ENCODE peak calls at places on chromosomes 4 and X, in ten cellular contexts. L is A549, R is heart left ventricle, T is HCT116, B is erythroblast, Z is sigmoid colon, I is tibial nerve, Y is lower leg skin, D is right lobe of liver, O is endothelial cell of umbilical vein. F is an unnamed sample.

GRCh38 chrX:997631-998137 is 214.8 kb downstream of the CRLF2 start:
- DNase-seq in L (no peak), R (no peak), T (no peak), B (no peak), Z (no peak), I (no peak), Y (no peak), D (no peak), O (no peak), F (peak)

GRCh38 chr4:25358515-25359275 is 18.4 kb upstream of the ANAPC4 start:
- DNase-seq in L (no peak), R (no peak), T (no peak), B (no peak), Z (no peak), I (no peak), Y (no peak), D (no peak), O (no peak), F (peak)

GRCh38 chr4:147843162-147843561 is 111.3 kb downstream of the ARHGAP10 start:
- DNase-seq in L (peak), R (no peak), T (peak), B (no peak), Z (no peak), I (no peak), Y (no peak), D (no peak), O (no peak), F (no peak)

GRCh38 chr4:104860227-104861123 is 286.2 kb upstream of the TET2 start:
- DNase-seq in L (peak), R (peak), T (peak), B (peak), Z (peak), I (peak), Y (peak), D (no peak), O (peak), F (peak)

GRCh38 chrX:139203681-139204575 is 326.6 kb upstream of the F9 start:
- DNase-seq in L (no peak), R (no peak), T (no peak), B (no peak), Z (no peak), I (no peak), Y (no peak), D (peak), O (no peak), F (no peak)

GRCh38 chr4:151991884-151992166 is 231.0 kb upstream of the GATB start:
- DNase-seq in L (no peak), R (no peak), T (no peak), B (no peak), Z (no peak), I (no peak), Y (no peak), D (no peak), O (no peak), F (no peak)

GRCh38 chr4:84879651-84880200 is 86.8 kb downstream of the WDFY3 start:
- DNase-seq in L (no peak), R (no peak), T (no peak), B (no peak), Z (no peak), I (no peak), Y (no peak), D (no peak), O (peak), F (no peak)

GRCh38 chrX:20523626-20524312 is 257.1 kb upstream of the RPS6KA3 start:
- DNase-seq in L (no peak), R (no peak), T (no peak), B (no peak), Z (no peak), I (no peak), Y (no peak), D (no peak), O (no peak), F (peak)

GRCh38 chr4:54368861-54369260 is 139.8 kb downstream of the PDGFRA start:
- DNase-seq in L (no peak), R (no peak), T (no peak), B (no peak), Z (no peak), I (no peak), Y (no peak), D (no peak), O (no peak), F (no peak)

GRCh38 chr4:151992755-151993154 is 231.9 kb upstream of the GATB start:
- DNase-seq in L (no peak), R (no peak), T (no peak), B (no peak), Z (no peak), I (no peak), Y (no peak), D (no peak), O (no peak), F (no peak)

GRCh38 chr4:186691396-186691795 is 32.3 kb downstream of the FAT1 start:
- DNase-seq in L (no peak), R (no peak), T (no peak), B (no peak), Z (no peak), I (no peak), Y (no peak), D (no peak), O (no peak), F (no peak)

GRCh38 chr4:168719725-168720124 is 222.9 kb downstream of the PALLD start:
- DNase-seq in L (no peak), R (no peak), T (no peak), B (no peak), Z (no peak), I (no peak), Y (no peak), D (no peak), O (no peak), F (no peak)

DNA sequence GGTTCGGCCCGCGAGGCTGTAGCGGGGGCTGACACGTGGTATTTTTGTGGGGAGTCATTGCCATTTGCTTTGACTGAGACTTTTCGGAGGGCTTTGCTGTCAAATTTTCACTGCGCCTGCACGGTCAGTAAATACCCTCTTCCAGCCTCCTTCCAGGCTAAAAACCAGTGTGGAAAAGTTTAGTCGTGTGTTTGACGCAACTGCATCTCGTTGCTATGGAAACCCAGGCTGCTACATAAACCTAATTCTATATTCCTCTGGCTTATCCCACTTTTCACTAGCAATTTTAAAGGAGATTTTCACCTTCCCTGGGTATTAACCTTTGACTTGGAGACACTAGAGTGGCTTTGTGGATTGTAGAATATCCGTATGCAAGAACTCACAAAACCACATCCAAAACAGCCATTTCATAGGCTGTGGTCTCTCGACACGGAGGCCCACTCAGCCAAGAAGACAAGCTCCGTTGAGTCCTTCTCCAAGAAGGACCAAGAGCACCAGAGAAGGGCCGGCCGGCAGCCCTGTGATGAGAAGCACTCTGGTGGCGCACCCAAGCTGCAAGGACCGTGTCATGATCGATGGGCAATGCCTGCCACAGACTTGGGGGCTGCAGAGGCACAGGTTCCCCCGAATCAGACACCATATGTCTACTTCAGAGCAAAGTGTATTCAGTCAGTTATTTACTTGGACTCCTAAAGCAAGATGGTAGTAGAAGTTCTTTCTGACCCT is 38.4 kb upstream of the ENPP6 start:
- DNase-seq in L (no peak), R (no peak), T (no peak), B (no peak), Z (no peak), I (no peak), Y (peak), D (no peak), O (no peak), F (no peak)
- TF ChIP-seq POLR2A in L (no peak), R (no peak), T (no peak), B (no peak), Z (no peak), I (no peak), Y (no peak), D (no peak), O (no peak), F (no peak)

GRCh38 chr4:2964077-2964471 is 703 bp downstream of the GRK4 start:
- DNase-seq in L (no peak), R (no peak), T (no peak), B (peak), Z (no peak), I (no peak), Y (no peak), D (no peak), O (peak), F (peak)

GRCh38 chr4:2962614-2963184 is 507 bp downstream of the NOP14 start:
- DNase-seq in L (peak), R (no peak), T (peak), B (peak), Z (no peak), I (peak), Y (no peak), D (no peak), O (peak), F (peak)

GRCh38 chr4:2962099-2962455 is 1.1 kb downstream of the NOP14 start:
- DNase-seq in L (no peak), R (no peak), T (no peak), B (peak), Z (no peak), I (no peak), Y (no peak), D (no peak), O (peak), F (peak)

GRCh38 chr4:2965262-2965661 is 1.9 kb downstream of the GRK4 start:
- DNase-seq in L (no peak), R (no peak), T (no peak), B (no peak), Z (no peak), I (no peak), Y (no peak), D (no peak), O (no peak), F (no peak)

DNA sequence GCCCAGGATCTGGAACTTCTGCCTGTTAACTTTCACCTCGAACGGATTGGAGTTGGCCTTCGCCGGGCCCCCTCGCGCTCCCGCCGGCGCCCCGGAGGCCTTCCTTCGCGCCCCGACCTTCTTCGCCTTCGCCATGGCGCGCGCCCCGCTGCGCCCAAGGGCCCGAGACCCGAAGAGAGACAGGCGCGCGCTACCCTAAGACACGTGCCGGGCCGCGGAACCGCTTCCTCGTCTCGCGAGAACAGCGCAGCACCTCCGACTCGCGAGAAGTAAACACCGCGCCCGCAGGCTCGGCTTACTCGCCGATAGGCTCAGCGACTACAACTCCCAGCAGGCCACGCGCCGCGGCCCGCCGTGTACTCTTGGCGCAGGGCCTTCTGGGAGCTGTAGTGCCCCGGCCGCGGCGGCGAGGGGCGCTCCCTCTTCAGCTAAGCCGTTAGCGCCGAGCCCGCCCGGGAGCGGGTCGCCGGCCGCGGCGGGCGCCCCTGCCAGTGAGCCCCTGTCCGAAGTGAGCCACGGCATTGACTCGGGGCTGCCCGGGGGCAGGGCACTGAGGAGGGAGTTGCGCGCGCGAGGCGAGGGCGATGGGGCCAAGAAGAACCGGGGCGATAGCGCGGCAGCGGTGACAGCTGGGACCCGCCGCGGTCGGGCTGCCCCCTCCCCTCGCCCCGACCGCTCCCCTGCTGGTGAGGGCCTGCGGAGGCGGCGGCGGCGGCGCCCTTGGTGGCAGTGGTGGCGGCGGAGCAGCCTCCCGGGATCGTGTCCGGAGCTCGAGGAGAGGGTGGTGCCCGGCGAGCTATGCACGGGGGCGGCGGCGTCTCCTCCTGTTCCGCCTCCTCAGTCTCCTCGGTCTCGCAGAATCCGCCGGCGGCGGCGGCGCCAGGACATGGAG is at the start of the genes GRK4 and NOP14:
- DNase-seq in L (peak), R (peak), T (peak), B (peak), Z (peak), I (peak), Y (peak), D (peak), O (peak), F (peak)
- TF ChIP-seq POLR2A in L (peak), R (peak), T (peak), B (peak), Z (peak), I (peak), Y (no peak), D (peak), O (peak), F (peak)

GRCh38 chr4:138773321-138773720 is 242.3 kb upstream of the NOCT start:
- DNase-seq in L (no peak), R (no peak), T (no peak), B (peak), Z (no peak), I (no peak), Y (no peak), D (no peak), O (no peak), F (no peak)
- TF ChIP-seq POLR2A in L (no peak), R (no peak), T (no peak), B (no peak), Z (no peak), I (no peak), Y (no peak), D (no peak), O (no peak), F (no peak)

DNA sequence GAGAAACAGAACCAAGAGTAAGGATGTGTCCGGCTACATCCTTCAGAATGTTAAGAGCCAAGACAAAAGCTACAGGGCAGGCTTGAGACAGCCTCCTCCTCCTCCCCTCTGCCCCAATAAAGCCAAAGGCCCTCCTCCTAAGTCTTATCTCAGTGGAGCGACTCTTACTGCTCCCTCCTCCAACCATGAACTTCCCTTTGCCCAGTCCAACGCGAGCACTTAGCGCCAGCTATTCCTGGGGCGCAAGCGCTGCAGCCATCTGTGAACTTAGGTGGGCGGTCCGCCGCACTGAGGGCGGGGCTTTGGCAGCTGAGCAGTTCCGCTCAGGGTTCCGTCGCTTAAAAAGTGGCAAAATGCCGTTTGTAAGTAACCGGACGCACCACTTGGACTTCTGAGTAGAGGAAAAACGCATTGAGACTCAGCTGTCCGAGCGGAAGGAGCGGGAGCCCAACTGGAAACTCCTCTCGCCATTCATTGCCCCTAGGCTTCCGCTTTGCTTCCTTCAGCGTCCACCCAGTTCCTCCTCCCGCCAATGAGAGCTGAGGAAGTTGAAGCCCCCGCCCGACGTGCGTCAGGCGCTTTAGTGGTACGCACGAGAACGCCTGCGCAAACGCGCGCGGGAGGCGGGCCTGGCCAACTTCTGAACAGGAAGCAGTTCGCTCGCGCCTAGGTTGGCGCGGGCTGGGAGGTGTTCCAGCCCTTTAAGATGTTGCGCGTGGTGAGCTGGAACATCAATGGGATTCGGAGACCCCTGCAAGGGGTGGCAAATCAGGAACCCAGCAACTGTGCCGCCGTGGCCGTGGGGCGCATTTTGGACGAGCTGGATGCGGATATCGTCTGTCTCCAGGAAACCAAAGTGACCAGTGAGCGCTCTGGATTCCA is at the start of gene APEX2:
- DNase-seq in L (peak), R (peak), T (peak), B (peak), Z (peak), I (peak), Y (peak), D (peak), O (peak), F (peak)
- TF ChIP-seq POLR2A in L (peak), R (peak), T (peak), B (peak), Z (peak), I (peak), Y (no peak), D (peak), O (peak), F (peak)

F was measured in NB4.